ENCODE peak calls at places on chromosome 9, in seven cellular contexts. One of them, this sample, is unnamed.

GRCh38 chr9:120610975-120611689 is 31.2 kb upstream of the CDK5RAP2 start:
- DNase-seq in pancreas: no peak
- DNase-seq in fibroblast of lung: no peak
- DNase-seq in lung: no peak
- DNase-seq in WERI-Rb-1: no peak
- DNase-seq in kidney: no peak
- DNase-seq in endothelial cell: no peak
- DNase-seq in this sample: no peak

GRCh38 chr9:23771746-23772145 is 54.3 kb downstream of the ELAVL2 start:
- DNase-seq in lung: no peak
- DNase-seq in WERI-Rb-1: no peak
- DNase-seq in kidney: no peak
- DNase-seq in endothelial cell: no peak
- DNase-seq in pancreas: no peak
- DNase-seq in fibroblast of lung: peak; percentile 31
- DNase-seq in this sample: no peak

GRCh38 chr9:90987566-90987965 is 185.9 kb downstream of the SYK start:
- DNase-seq in endothelial cell: no peak
- DNase-seq in pancreas: no peak
- DNase-seq in WERI-Rb-1: no peak
- DNase-seq in fibroblast of lung: no peak
- DNase-seq in kidney: no peak
- DNase-seq in lung: no peak
- DNase-seq in this sample: no peak

GRCh38 chr9:91426123-91426745 is 2.6 kb upstream of the NFIL3 start:
- DNase-seq in WERI-Rb-1: no peak
- DNase-seq in kidney: no peak
- DNase-seq in pancreas: no peak
- DNase-seq in fibroblast of lung: peak; percentile 21
- DNase-seq in lung: no peak
- DNase-seq in endothelial cell: no peak
- DNase-seq in this sample: no peak

GRCh38 chr9:120486347-120486746 is 93.6 kb downstream of the CDK5RAP2 start:
- DNase-seq in pancreas: no peak
- DNase-seq in lung: no peak
- DNase-seq in WERI-Rb-1: no peak
- DNase-seq in kidney: no peak
- DNase-seq in endothelial cell: no peak
- DNase-seq in fibroblast of lung: no peak
- DNase-seq in this sample: no peak

GRCh38 chr9:107243757-107244156 is 39.3 kb upstream of the RAD23B start:
- DNase-seq in endothelial cell: no peak
- DNase-seq in pancreas: no peak
- DNase-seq in WERI-Rb-1: no peak
- DNase-seq in lung: no peak
- DNase-seq in kidney: no peak
- DNase-seq in fibroblast of lung: peak; percentile 94
- DNase-seq in this sample: no peak

GRCh38 chr9:69801994-69802393 is 18.6 kb upstream of the CFAP95 start:
- DNase-seq in fibroblast of lung: no peak
- DNase-seq in kidney: no peak
- DNase-seq in endothelial cell: no peak
- DNase-seq in WERI-Rb-1: no peak
- DNase-seq in lung: no peak
- DNase-seq in pancreas: no peak
- DNase-seq in this sample: no peak

GRCh38 chr9:108153391-108153790 is 663.8 kb upstream of the KLF4 start:
- DNase-seq in endothelial cell: no peak
- DNase-seq in fibroblast of lung: no peak
- DNase-seq in pancreas: no peak
- DNase-seq in WERI-Rb-1: no peak
- DNase-seq in kidney: no peak
- DNase-seq in lung: no peak
- DNase-seq in this sample: no peak

GRCh38 chr9:134624119-134624826 is 17.3 kb upstream of the COL5A1 start:
- DNase-seq in fibroblast of lung: no peak
- DNase-seq in kidney: no peak
- DNase-seq in WERI-Rb-1: peak; percentile 7
- DNase-seq in endothelial cell: no peak
- DNase-seq in pancreas: no peak
- DNase-seq in lung: no peak
- DNase-seq in this sample: no peak

GRCh38 chr9:71733176-71733575 is 35.1 kb downstream of the CEMIP2 start:
- DNase-seq in pancreas: no peak
- DNase-seq in lung: no peak
- DNase-seq in endothelial cell: no peak
- DNase-seq in kidney: no peak
- DNase-seq in WERI-Rb-1: no peak
- DNase-seq in fibroblast of lung: peak; percentile 23
- DNase-seq in this sample: no peak

GRCh38 chr9:129378241-129378661 is 200.2 kb upstream of the IER5L start:
- DNase-seq in lung: no peak
- DNase-seq in endothelial cell: no peak
- DNase-seq in kidney: peak; percentile 76
- DNase-seq in WERI-Rb-1: no peak
- DNase-seq in pancreas: no peak
- DNase-seq in fibroblast of lung: no peak
- DNase-seq in this sample: no peak

GRCh38 chr9:121810489-121810888 is 159.1 kb downstream of the DAB2IP start:
- DNase-seq in lung: no peak
- DNase-seq in endothelial cell: no peak
- DNase-seq in fibroblast of lung: no peak
- DNase-seq in pancreas: no peak
- DNase-seq in WERI-Rb-1: no peak
- DNase-seq in kidney: no peak
- DNase-seq in this sample: no peak

GRCh38 chr9:8653855-8654254 is 854.3 kb upstream of the DMAC1 start:
- DNase-seq in pancreas: no peak
- DNase-seq in fibroblast of lung: no peak
- DNase-seq in endothelial cell: no peak
- DNase-seq in kidney: no peak
- DNase-seq in WERI-Rb-1: no peak
- DNase-seq in lung: no peak
- DNase-seq in this sample: no peak

DNA sequence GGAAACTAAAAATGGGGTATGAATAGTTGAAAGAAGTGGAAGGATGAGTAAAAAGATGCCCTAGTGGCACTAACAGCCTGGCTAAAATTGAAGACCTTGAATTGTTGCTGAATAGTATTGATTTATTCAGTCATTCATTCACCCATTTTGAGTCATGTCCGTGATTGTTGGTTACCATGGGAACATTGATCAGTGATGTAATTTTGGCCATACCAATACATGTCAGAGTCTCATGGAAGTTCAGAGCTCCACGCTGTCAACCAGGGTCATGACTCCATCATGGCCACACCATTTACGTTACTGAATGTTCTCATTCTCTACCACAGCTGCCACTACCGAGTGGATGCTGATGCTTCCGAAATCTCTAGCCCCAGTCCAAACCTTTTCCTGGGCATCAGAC is 62.5 kb upstream of the FOXE1 start:
- DNase-seq in endothelial cell: no peak
- DNase-seq in kidney: no peak
- DNase-seq in WERI-Rb-1: no peak
- DNase-seq in lung: no peak
- DNase-seq in fibroblast of lung: no peak
- DNase-seq in pancreas: no peak
- DNase-seq in this sample: no peak
- TF ChIP-seq CTCF in endothelial cell: no peak
- TF ChIP-seq CTCF in kidney: no peak
- TF ChIP-seq CTCF in WERI-Rb-1: no peak
- TF ChIP-seq CTCF in lung: no peak
- TF ChIP-seq CTCF in fibroblast of lung: no peak
- TF ChIP-seq CTCF in pancreas: no peak
- TF ChIP-seq CTCF in this sample: no peak

DNA sequence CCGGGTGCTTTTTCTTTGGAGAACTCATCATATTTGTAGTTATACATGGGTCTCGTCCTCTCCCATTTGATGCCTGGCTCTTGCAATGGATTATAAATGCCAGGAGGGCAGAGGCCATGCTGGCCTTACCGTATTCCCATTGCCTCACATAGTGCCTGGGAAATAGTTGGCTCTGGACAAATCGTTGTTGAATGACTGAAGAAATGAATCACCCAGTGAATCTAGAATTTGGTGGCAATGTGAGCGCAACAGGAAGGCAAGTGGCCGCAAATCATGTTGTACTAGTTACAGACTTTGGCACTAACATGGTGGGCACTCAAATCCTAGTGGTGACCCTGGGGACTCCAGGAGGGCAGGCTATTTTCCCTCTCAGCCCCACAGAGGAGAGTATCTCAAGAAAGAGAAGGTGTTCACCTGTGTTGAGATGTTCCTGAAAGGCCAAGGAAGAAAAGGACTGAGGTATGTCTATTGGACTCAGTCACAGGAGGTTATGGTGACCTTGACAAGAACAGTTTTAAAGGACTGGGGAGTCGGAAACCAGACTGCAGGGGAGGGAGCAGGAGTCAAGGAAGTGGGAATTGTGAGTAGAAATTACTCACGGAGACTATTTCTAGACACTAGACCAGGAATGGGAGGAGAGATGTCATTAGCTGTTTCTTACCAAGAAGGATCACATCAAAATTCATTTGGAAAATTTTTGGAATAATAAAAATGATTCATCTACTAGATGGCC is 61.7 kb upstream of the COL15A1 start:
- DNase-seq in pancreas: no peak
- DNase-seq in fibroblast of lung: no peak
- DNase-seq in WERI-Rb-1: no peak
- DNase-seq in lung: no peak
- DNase-seq in endothelial cell: no peak
- DNase-seq in kidney: no peak
- DNase-seq in this sample: no peak
- TF ChIP-seq CTCF in pancreas: no peak
- TF ChIP-seq CTCF in fibroblast of lung: no peak
- TF ChIP-seq CTCF in WERI-Rb-1: no peak
- TF ChIP-seq CTCF in lung: no peak
- TF ChIP-seq CTCF in endothelial cell: no peak
- TF ChIP-seq CTCF in kidney: no peak
- TF ChIP-seq CTCF in this sample: no peak

GRCh38 chr9:36594228-36594627 is 21.5 kb downstream of the MELK start:
- DNase-seq in lung: no peak
- DNase-seq in endothelial cell: no peak
- DNase-seq in fibroblast of lung: no peak
- DNase-seq in kidney: no peak
- DNase-seq in WERI-Rb-1: no peak
- DNase-seq in pancreas: no peak
- DNase-seq in this sample: no peak

GRCh38 chr9:36603006-36603405 is 30.3 kb downstream of the MELK start:
- DNase-seq in lung: no peak
- DNase-seq in WERI-Rb-1: no peak
- DNase-seq in pancreas: no peak
- DNase-seq in endothelial cell: no peak
- DNase-seq in kidney: no peak
- DNase-seq in fibroblast of lung: peak; percentile 36
- DNase-seq in this sample: no peak

GRCh38 chr9:36598281-36598680 is 25.6 kb downstream of the MELK start:
- DNase-seq in kidney: no peak
- DNase-seq in WERI-Rb-1: no peak
- DNase-seq in fibroblast of lung: peak; percentile 48
- DNase-seq in endothelial cell: no peak
- DNase-seq in pancreas: no peak
- DNase-seq in lung: no peak
- DNase-seq in this sample: no peak

GRCh38 chr9:36592801-36593583 is 20.3 kb downstream of the MELK start:
- DNase-seq in kidney: no peak
- DNase-seq in lung: no peak
- DNase-seq in endothelial cell: no peak
- DNase-seq in pancreas: no peak
- DNase-seq in WERI-Rb-1: no peak
- DNase-seq in fibroblast of lung: peak; percentile 22
- DNase-seq in this sample: no peak

DNA sequence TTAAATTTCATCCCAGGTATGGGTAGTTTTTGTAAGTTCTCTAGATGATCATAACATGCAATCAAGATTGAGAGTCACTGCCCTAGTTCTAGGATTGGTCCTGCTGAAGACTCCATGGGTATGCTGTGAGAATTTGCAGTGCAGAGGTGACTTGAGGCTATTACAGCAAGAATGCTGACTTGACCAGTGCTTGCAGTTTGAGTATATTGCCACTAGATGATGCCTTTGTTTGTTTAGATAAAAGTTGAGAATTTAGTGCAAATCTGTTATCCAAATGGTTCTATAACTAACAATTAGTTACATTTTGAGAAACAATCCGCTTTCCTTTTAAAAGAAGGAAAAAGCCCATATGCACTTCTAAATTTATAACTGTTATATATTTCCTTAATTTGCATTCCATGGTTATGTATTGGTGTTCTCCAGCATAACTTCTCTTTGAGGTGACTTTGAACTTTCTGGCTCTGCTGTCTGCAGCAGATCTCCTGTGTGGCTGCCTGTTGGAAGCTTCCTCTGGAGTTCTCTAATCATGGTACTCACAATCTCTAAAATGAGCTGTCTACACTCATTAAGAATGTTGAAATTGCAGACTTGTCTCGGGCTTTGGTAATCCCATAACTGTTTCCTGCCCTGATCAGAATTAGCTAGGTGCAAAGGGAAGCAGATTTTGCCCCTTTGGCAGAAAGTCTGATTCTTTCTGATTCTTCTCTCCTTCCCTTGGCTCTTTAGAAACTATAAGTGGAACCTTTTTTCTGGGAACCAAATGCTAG is 24.9 kb downstream of the MELK start:
- DNase-seq in lung: no peak
- DNase-seq in kidney: no peak
- DNase-seq in fibroblast of lung: peak; percentile 63
- DNase-seq in pancreas: no peak
- DNase-seq in endothelial cell: peak; percentile 9
- DNase-seq in WERI-Rb-1: peak; percentile 10
- DNase-seq in this sample: no peak
- TF ChIP-seq CTCF in lung: no peak
- TF ChIP-seq CTCF in kidney: peak; percentile 32
- TF ChIP-seq CTCF in fibroblast of lung: peak; percentile 92
- TF ChIP-seq CTCF in pancreas: peak; percentile 11
- TF ChIP-seq CTCF in endothelial cell: peak; percentile 60
- TF ChIP-seq CTCF in WERI-Rb-1: peak; percentile 72
- TF ChIP-seq CTCF in this sample: peak; percentile 48

DNA sequence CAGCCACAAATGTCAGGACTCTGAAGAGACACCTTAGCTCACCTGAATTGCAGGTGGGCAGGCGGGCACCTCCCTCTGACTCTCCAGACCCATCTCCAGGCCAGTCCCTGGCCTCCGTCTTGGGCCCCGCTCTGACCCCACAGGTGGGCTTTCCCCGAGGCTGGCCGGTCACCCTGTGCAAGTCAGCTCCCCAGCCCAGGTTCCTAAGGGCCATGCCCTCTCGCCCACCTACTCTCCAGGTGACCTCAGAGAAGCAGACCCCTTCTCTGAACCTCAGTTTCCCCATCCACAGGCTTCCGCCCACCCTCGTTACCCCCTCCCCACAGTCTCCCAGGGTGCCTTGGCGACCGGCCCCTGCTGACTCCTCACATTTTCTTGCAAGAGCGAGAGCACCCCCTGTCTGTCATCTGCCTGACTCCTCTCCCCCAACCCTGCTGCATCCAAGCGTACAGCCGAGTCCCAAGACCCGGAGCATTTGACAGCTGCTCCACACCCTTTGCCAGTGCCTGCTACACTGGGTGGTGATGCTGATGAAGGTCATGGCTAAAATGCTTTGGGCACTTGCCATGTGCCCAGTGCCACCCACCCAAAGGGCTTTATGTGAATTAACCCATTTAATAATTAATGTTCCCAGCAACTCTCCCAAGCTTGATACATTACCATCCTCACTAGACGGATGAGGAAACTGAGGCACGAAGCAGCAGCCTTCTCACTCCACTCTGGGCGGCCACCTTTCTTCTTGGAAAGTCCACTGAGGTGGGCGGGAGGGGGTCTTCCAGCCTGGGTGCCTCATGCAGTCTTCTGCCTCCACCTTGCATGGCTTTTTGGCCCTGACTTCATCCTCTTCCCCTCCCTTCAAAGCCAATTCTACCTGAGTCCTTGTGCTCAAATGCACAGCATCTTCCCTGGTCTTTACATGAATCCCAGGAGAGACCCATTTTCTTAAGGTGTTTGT is 51.1 kb upstream of the ORM1 start:
- DNase-seq in fibroblast of lung: peak; percentile 68
- DNase-seq in lung: no peak
- DNase-seq in pancreas: peak; percentile 86
- DNase-seq in kidney: peak; percentile 69
- DNase-seq in WERI-Rb-1: peak; percentile 90
- DNase-seq in endothelial cell: peak; percentile 63
- DNase-seq in this sample: peak; percentile 35
- TF ChIP-seq CTCF in fibroblast of lung: peak; percentile 57
- TF ChIP-seq CTCF in lung: no peak
- TF ChIP-seq CTCF in pancreas: no peak
- TF ChIP-seq CTCF in kidney: peak; percentile 22
- TF ChIP-seq CTCF in WERI-Rb-1: peak; percentile 84
- TF ChIP-seq CTCF in endothelial cell: peak; percentile 67
- TF ChIP-seq CTCF in this sample: no peak

This sample was measured in nephron progenitor cell.